ENCODE peak calls at places on chromosomes 1 and 21, in six cellular contexts. K is GM12878, Q is H1, H is HepG2, S is HCT116, V is K562. R is an unnamed sample.

GRCh38 chr1:89721351-89721750 is 88.4 kb downstream of the LRRC8C start:
- DNase-seq in K (peak; percentile 26), Q (no peak), H (no peak), S (no peak), V (peak; percentile 52), R (no peak)

GRCh38 chr1:109617291-109617801 is 2.1 kb downstream of the GNAT2 start:
- DNase-seq in K (no peak), Q (no peak), H (peak; percentile 82), S (peak; percentile 44), V (no peak), R (no peak)

GRCh38 chr1:41811978-41812852 is 106.5 kb downstream of the HIVEP3 start:
- DNase-seq in K (no peak), Q (peak; percentile 75), H (peak; percentile 14), S (peak; percentile 66), V (peak; percentile 70), R (peak; percentile 74)

GRCh38 chr21:15706686-15707085 is 23.1 kb upstream of the USP25 start:
- DNase-seq in K (no peak), Q (no peak), H (no peak), S (peak; percentile 81), V (no peak), R (no peak)

GRCh38 chr1:102851616-102852015 is 256.7 kb downstream of the COL11A1 start:
- DNase-seq in K (no peak), Q (no peak), H (no peak), S (no peak), V (no peak), R (no peak)

GRCh38 chr1:229342305-229342901 is 444 bp downstream of the CCSAP start:
- DNase-seq in K (no peak), Q (peak; percentile 89), H (peak; percentile 51), S (peak; percentile 28), V (peak; percentile 95), R (peak; percentile 87)

GRCh38 chr1:156889802-156890585 is 3.5 kb upstream of the PEAR1 start:
- DNase-seq in K (no peak), Q (peak; percentile 92), H (peak; percentile 53), S (peak; percentile 81), V (peak; percentile 79), R (peak; percentile 88)

GRCh38 chr1:82991569-82991968 is 1007.4 kb downstream of the TTLL7 start:
- DNase-seq in K (no peak), Q (no peak), H (no peak), S (no peak), V (no peak), R (no peak)

GRCh38 chr1:113980120-113980519 is 846 bp downstream of the OLFML3 start:
- DNase-seq in K (no peak), Q (no peak), H (no peak), S (no peak), V (no peak), R (no peak)

GRCh38 chr1:66374561-66375111 is 159.3 kb upstream of the SGIP1 start:
- DNase-seq in K (peak; percentile 96), Q (no peak), H (no peak), S (no peak), V (no peak), R (no peak)

GRCh38 chr1:227697321-227697864 is 37.7 kb downstream of the JMJD4 start:
- DNase-seq in K (no peak), Q (no peak), H (no peak), S (no peak), V (no peak), R (no peak)

GRCh38 chr1:118136511-118136937 is 48.5 kb downstream of the SPAG17 start:
- DNase-seq in K (peak; percentile 47), Q (no peak), H (no peak), S (no peak), V (no peak), R (no peak)

GRCh38 chr1:92315766-92316413 is 17.0 kb downstream of the RPAP2 start:
- DNase-seq in K (no peak), Q (no peak), H (no peak), S (no peak), V (no peak), R (no peak)

GRCh38 chr1:167936930-167937708 is at the start of gene MPC2:
- DNase-seq in K (no peak), Q (no peak), H (peak; percentile 62), S (peak; percentile 31), V (peak; percentile 90), R (peak; percentile 70)

GRCh38 chr1:166485620-166486019 is 318.8 kb upstream of the FAM78B start:
- DNase-seq in K (no peak), Q (no peak), H (no peak), S (no peak), V (no peak), R (no peak)

GRCh38 chr1:116169898-116170297 is 58.7 kb downstream of the MAB21L3 start:
- DNase-seq in K (no peak), Q (no peak), H (no peak), S (no peak), V (no peak), R (no peak)

GRCh38 chr21:43196789-43197188 is 28.0 kb downstream of the CRYAA start:
- DNase-seq in K (no peak), Q (no peak), H (no peak), S (no peak), V (no peak), R (peak; percentile 3)

GRCh38 chr1:19454265-19455198 is 30.8 kb downstream of the CAPZB start:
- DNase-seq in K (no peak), Q (no peak), H (no peak), S (no peak), V (no peak), R (no peak)

GRCh38 chr1:67053535-67053784 is 488 bp downstream of the SLC35D1 start:
- DNase-seq in K (no peak), Q (peak; percentile 69), H (peak; percentile 54), S (no peak), V (peak; percentile 72), R (no peak)

GRCh38 chr1:25107643-25108010 is 124.7 kb downstream of the SYF2 start:
- DNase-seq in K (no peak), Q (no peak), H (no peak), S (no peak), V (no peak), R (no peak)

GRCh38 chr1:51417496-51418383 is 87.4 kb upstream of the TTC39A start:
- DNase-seq in K (no peak), Q (no peak), H (no peak), S (no peak), V (no peak), R (no peak)

GRCh38 chr1:100034465-100034864 is 64.7 kb downstream of the SLC35A3 start:
- DNase-seq in K (no peak), Q (no peak), H (peak; percentile 41), S (no peak), V (peak; percentile 60), R (no peak)

GRCh38 chr1:42145190-42145716 is 8.0 kb upstream of the GUCA2B start:
- DNase-seq in K (no peak), Q (peak; percentile 33), H (no peak), S (no peak), V (no peak), R (no peak)

GRCh38 chr1:80533775-80534314 is 1266.9 kb upstream of the ADGRL2 start:
- DNase-seq in K (no peak), Q (no peak), H (no peak), S (no peak), V (no peak), R (no peak)

GRCh38 chr1:101820080-101820479 is 176.6 kb downstream of the OLFM3 start:
- DNase-seq in K (no peak), Q (no peak), H (peak; percentile 20), S (peak; percentile 16), V (no peak), R (no peak)

GRCh38 chr1:220952941-220953340 is 73.7 kb downstream of the HLX start:
- DNase-seq in K (no peak), Q (no peak), H (no peak), S (no peak), V (no peak), R (no peak)

GRCh38 chr1:64584479-64584878 is 114.5 kb downstream of the CACHD1 start:
- DNase-seq in K (no peak), Q (no peak), H (no peak), S (no peak), V (no peak), R (no peak)

GRCh38 chr1:109467301-109467777 is 993 bp downstream of the SYPL2 start:
- DNase-seq in K (no peak), Q (peak; percentile 64), H (no peak), S (no peak), V (peak; percentile 16), R (peak; percentile 28)

GRCh38 chr1:153963850-153964331 is 554 bp upstream of the SLC39A1 start:
- DNase-seq in K (no peak), Q (peak; percentile 83), H (peak; percentile 52), S (peak; percentile 56), V (peak; percentile 39), R (peak; percentile 83)

GRCh38 chr1:86713477-86713876 is 9.1 kb downstream of the SH3GLB1 start:
- DNase-seq in K (no peak), Q (no peak), H (no peak), S (no peak), V (no peak), R (no peak)

GRCh38 chr1:112383759-112384370 is 12.1 kb upstream of the CTTNBP2NL start:
- DNase-seq in K (no peak), Q (no peak), H (no peak), S (no peak), V (no peak), R (no peak)

GRCh38 chr1:152646656-152647055 is 16.5 kb upstream of the LCE2D start:
- DNase-seq in K (no peak), Q (no peak), H (no peak), S (no peak), V (no peak), R (no peak)

DNA sequence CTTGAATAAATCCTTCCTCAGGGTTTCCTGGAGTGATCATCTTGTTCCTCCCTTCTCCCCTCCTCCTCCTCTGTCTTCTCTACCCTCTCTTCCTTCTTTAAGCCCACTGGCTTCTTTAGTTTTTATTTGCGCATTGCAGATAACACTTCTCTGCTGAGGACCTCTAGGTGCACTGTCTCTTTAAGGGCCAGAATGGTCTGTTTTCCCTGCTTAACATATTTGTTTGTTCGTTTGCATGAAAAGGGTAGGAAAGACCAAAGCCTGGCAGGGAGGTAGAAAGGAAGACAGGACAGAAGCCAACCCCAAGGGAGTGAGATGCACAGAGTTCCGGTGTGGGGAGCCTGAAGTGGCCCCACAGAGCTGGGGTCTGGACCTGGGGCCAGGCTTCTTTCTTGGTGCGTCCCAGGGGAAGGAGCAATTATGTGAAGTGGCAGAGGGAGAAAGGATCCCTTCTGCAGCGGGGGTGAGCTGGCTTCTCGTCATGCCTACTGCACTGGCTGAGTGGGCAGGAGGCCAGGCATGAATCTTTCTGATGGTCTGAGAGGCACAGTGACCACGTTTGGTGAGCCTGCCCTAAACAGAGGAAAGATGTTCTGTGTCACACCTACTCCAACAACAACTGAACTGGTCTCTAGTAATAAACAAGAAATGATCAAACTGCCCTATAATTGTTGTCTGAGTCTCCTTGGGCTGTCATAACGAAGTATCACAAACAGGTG is 232.7 kb downstream of the KCNJ6 start:
- DNase-seq in K (no peak), Q (no peak), H (no peak), S (no peak), V (no peak), R (no peak)
- TF ChIP-seq ATF3 in K (no peak), Q (no peak), H (no peak), S (no peak), V (no peak), R (no peak)

GRCh38 chr1:121558514-121558913 is 373.7 kb downstream of the SRGAP2C start:
- DNase-seq in K (no peak), Q (no peak), H (no peak), S (no peak), V (no peak), R (no peak)
- TF ChIP-seq ATF3 in K (no peak), Q (no peak), H (no peak), S (no peak), V (no peak), R (no peak)

GRCh38 chr21:8991088-8991907 is 1530.1 kb upstream of the TPTE start:
- DNase-seq in K (no peak), Q (no peak), H (peak; percentile 92), S (no peak), V (no peak), R (no peak)
- TF ChIP-seq ATF3 in K (no peak), Q (no peak), H (no peak), S (no peak), V (no peak), R (no peak)

GRCh38 chr1:231272880-231273279 is 31.9 kb downstream of the GNPAT start:
- DNase-seq in K (no peak), Q (no peak), H (no peak), S (no peak), V (no peak), R (no peak)
- TF ChIP-seq ATF3 in K (no peak), Q (no peak), H (no peak), S (no peak), V (no peak), R (no peak)

R was measured in WTC11.